ENCODE peak calls at places on chromosome 3, in nine cellular contexts. One of them, this sample, is unnamed.

GRCh38 chr3:37628711-37629301 is 232.9 kb upstream of the CTDSPL start:
- DNase-seq in AG09309: no peak
- DNase-seq in uterus: peak
- DNase-seq in mammary epithelial cell: no peak
- DNase-seq in A549: no peak
- DNase-seq in esophagus squamous epithelium: no peak
- DNase-seq in fibroblast of pulmonary artery: no peak
- DNase-seq in CD8-positive, alpha-beta T cell: no peak
- DNase-seq in body of pancreas: no peak
- DNase-seq in this sample: no peak

GRCh38 chr3:78978037-78978436 is 789.8 kb downstream of the ROBO1 start:
- DNase-seq in AG09309: no peak
- DNase-seq in uterus: no peak
- DNase-seq in mammary epithelial cell: peak
- DNase-seq in A549: peak
- DNase-seq in esophagus squamous epithelium: no peak
- DNase-seq in fibroblast of pulmonary artery: peak
- DNase-seq in CD8-positive, alpha-beta T cell: no peak
- DNase-seq in body of pancreas: no peak
- DNase-seq in this sample: peak

GRCh38 chr3:104992618-104993017 is 374.1 kb upstream of the ALCAM start:
- DNase-seq in AG09309: no peak
- DNase-seq in uterus: no peak
- DNase-seq in mammary epithelial cell: no peak
- DNase-seq in A549: no peak
- DNase-seq in esophagus squamous epithelium: no peak
- DNase-seq in fibroblast of pulmonary artery: no peak
- DNase-seq in CD8-positive, alpha-beta T cell: no peak
- DNase-seq in body of pancreas: no peak
- DNase-seq in this sample: no peak

GRCh38 chr3:42505849-42506410 is 3.5 kb downstream of the VIPR1 start:
- DNase-seq in AG09309: no peak
- DNase-seq in uterus: peak
- DNase-seq in mammary epithelial cell: no peak
- DNase-seq in A549: no peak
- DNase-seq in esophagus squamous epithelium: no peak
- DNase-seq in fibroblast of pulmonary artery: no peak
- DNase-seq in CD8-positive, alpha-beta T cell: no peak
- DNase-seq in body of pancreas: peak
- DNase-seq in this sample: no peak

GRCh38 chr3:197750863-197751737 is 1.4 kb downstream of the FYTTD1 start:
- DNase-seq in AG09309: no peak
- DNase-seq in uterus: peak
- DNase-seq in mammary epithelial cell: peak
- DNase-seq in A549: peak
- DNase-seq in esophagus squamous epithelium: no peak
- DNase-seq in fibroblast of pulmonary artery: peak
- DNase-seq in CD8-positive, alpha-beta T cell: no peak
- DNase-seq in body of pancreas: peak
- DNase-seq in this sample: peak

GRCh38 chr3:139288266-139288821 is 55.5 kb upstream of the MRPS22 start:
- DNase-seq in AG09309: no peak
- DNase-seq in uterus: peak
- DNase-seq in mammary epithelial cell: no peak
- DNase-seq in A549: no peak
- DNase-seq in esophagus squamous epithelium: no peak
- DNase-seq in fibroblast of pulmonary artery: no peak
- DNase-seq in CD8-positive, alpha-beta T cell: no peak
- DNase-seq in body of pancreas: peak
- DNase-seq in this sample: no peak

GRCh38 chr3:66441124-66441523 is 59.7 kb downstream of the LRIG1 start:
- DNase-seq in AG09309: no peak
- DNase-seq in uterus: no peak
- DNase-seq in mammary epithelial cell: peak
- DNase-seq in A549: no peak
- DNase-seq in esophagus squamous epithelium: no peak
- DNase-seq in fibroblast of pulmonary artery: peak
- DNase-seq in CD8-positive, alpha-beta T cell: no peak
- DNase-seq in body of pancreas: no peak
- DNase-seq in this sample: peak

GRCh38 chr3:67662733-67663132 is 8.3 kb upstream of the SUCLG2 start:
- DNase-seq in AG09309: no peak
- DNase-seq in uterus: no peak
- DNase-seq in mammary epithelial cell: no peak
- DNase-seq in A549: no peak
- DNase-seq in esophagus squamous epithelium: no peak
- DNase-seq in fibroblast of pulmonary artery: no peak
- DNase-seq in CD8-positive, alpha-beta T cell: no peak
- DNase-seq in body of pancreas: no peak
- DNase-seq in this sample: no peak

DNA sequence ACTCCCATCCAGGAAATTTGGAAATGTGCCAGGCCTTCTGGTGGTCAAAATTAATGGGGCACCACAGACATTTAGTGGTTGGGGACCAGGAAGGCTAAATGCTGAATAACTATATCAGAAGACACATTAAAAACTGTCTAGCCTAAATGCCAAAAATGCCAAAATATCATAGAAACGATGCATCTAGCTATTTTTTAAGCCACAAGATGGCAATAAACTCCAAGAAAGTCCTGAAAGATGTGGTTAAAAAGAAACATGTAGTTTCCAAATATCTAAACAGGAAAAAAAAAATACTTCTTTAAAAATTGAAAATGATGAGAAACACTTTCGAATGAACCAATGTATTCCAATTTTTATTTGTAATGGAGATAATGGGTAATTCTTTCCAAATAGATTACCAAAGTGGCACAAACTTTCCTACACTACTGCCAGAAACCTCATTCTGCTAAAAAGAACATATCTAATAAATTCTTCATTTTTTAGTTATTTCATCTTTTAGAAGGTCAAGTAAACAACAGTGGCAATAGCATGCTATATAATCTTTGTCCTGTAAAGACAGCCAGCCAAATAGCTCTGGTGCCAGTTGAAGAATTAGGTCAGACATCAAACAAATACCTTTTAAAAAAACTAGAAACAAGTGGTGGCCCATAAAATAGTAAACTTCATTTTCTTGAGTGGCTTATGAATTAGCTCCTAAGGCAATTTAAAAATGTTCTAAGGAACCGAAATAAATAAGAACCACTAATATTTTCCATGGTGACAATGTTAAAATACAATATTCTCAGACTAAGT is 19.7 kb downstream of the CCDC14 start:
- DNase-seq in AG09309: no peak
- DNase-seq in uterus: no peak
- DNase-seq in mammary epithelial cell: no peak
- DNase-seq in A549: no peak
- DNase-seq in esophagus squamous epithelium: no peak
- DNase-seq in fibroblast of pulmonary artery: peak
- DNase-seq in CD8-positive, alpha-beta T cell: no peak
- DNase-seq in body of pancreas: no peak
- DNase-seq in this sample: no peak
- TF ChIP-seq CTCF in AG09309: peak
- TF ChIP-seq CTCF in uterus: peak
- TF ChIP-seq CTCF in mammary epithelial cell: no peak
- TF ChIP-seq CTCF in A549: peak
- TF ChIP-seq CTCF in esophagus squamous epithelium: no peak
- TF ChIP-seq CTCF in fibroblast of pulmonary artery: peak
- TF ChIP-seq CTCF in CD8-positive, alpha-beta T cell: no peak
- TF ChIP-seq CTCF in body of pancreas: peak
- TF ChIP-seq CTCF in this sample: peak

GRCh38 chr3:135125171-135125801 is 330.2 kb downstream of the EPHB1 start:
- DNase-seq in AG09309: no peak
- DNase-seq in uterus: no peak
- DNase-seq in mammary epithelial cell: peak
- DNase-seq in A549: peak
- DNase-seq in esophagus squamous epithelium: no peak
- DNase-seq in fibroblast of pulmonary artery: peak
- DNase-seq in CD8-positive, alpha-beta T cell: no peak
- DNase-seq in body of pancreas: no peak
- DNase-seq in this sample: peak
- H3K4me3 ChIP-seq in AG09309: no peak
- H3K4me3 ChIP-seq in uterus: no peak
- H3K4me3 ChIP-seq in mammary epithelial cell: no peak
- H3K4me3 ChIP-seq in A549: no peak
- H3K4me3 ChIP-seq in esophagus squamous epithelium: no peak
- H3K4me3 ChIP-seq in fibroblast of pulmonary artery: no peak
- H3K4me3 ChIP-seq in CD8-positive, alpha-beta T cell: no peak
- H3K4me3 ChIP-seq in body of pancreas: no peak
- H3K4me3 ChIP-seq in this sample: no peak

GRCh38 chr3:157445897-157446296 is 9.2 kb downstream of the PTX3 start:
- DNase-seq in AG09309: no peak
- DNase-seq in uterus: no peak
- DNase-seq in mammary epithelial cell: peak
- DNase-seq in A549: no peak
- DNase-seq in esophagus squamous epithelium: no peak
- DNase-seq in fibroblast of pulmonary artery: peak
- DNase-seq in CD8-positive, alpha-beta T cell: no peak
- DNase-seq in body of pancreas: no peak
- DNase-seq in this sample: peak

GRCh38 chr3:157442729-157443128 is 6.1 kb downstream of the PTX3 start:
- DNase-seq in AG09309: no peak
- DNase-seq in uterus: no peak
- DNase-seq in mammary epithelial cell: no peak
- DNase-seq in A549: no peak
- DNase-seq in esophagus squamous epithelium: no peak
- DNase-seq in fibroblast of pulmonary artery: peak
- DNase-seq in CD8-positive, alpha-beta T cell: no peak
- DNase-seq in body of pancreas: no peak
- DNase-seq in this sample: no peak

GRCh38 chr3:157443873-157444770 is 7.5 kb downstream of the PTX3 start:
- DNase-seq in AG09309: peak
- DNase-seq in uterus: no peak
- DNase-seq in mammary epithelial cell: no peak
- DNase-seq in A549: no peak
- DNase-seq in esophagus squamous epithelium: no peak
- DNase-seq in fibroblast of pulmonary artery: peak
- DNase-seq in CD8-positive, alpha-beta T cell: no peak
- DNase-seq in body of pancreas: no peak
- DNase-seq in this sample: peak

GRCh38 chr3:157444789-157445188 is 8.1 kb downstream of the PTX3 start:
- DNase-seq in AG09309: no peak
- DNase-seq in uterus: no peak
- DNase-seq in mammary epithelial cell: no peak
- DNase-seq in A549: no peak
- DNase-seq in esophagus squamous epithelium: no peak
- DNase-seq in fibroblast of pulmonary artery: no peak
- DNase-seq in CD8-positive, alpha-beta T cell: no peak
- DNase-seq in body of pancreas: no peak
- DNase-seq in this sample: no peak

DNA sequence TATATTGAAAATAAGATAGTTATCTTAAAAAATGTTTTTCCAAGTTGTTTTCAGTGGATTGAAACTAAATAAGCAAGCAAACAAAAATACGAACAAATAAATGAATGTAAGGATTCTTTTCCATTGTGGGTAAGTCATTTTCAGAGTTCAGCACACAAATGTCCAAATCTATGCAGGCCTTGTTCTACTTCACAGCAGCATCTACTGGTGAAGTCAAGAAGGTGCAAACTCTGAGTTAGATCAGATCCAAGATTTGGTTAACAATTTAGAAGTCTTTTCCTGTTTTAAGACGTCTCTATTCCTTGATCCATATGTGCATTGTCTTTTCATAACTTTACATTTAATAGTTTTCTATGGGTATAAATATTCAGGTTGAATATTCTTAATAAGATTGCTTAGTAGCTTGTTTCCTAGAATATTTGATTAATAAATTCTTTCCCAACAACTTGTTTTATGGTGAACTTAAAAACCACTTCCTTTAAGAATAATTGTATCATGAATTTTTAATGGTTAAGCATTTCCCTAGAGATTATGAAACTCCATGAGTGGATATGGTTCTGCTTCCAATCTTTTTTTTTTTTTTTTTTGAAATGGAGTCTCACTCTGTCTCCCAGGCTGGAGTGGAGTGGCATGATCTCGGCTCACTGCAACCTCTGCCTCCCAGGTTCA is 10.5 kb downstream of the PTX3 start:
- DNase-seq in AG09309: no peak
- DNase-seq in uterus: no peak
- DNase-seq in mammary epithelial cell: peak
- DNase-seq in A549: peak
- DNase-seq in esophagus squamous epithelium: no peak
- DNase-seq in fibroblast of pulmonary artery: peak
- DNase-seq in CD8-positive, alpha-beta T cell: no peak
- DNase-seq in body of pancreas: no peak
- DNase-seq in this sample: peak
- TF ChIP-seq CTCF in AG09309: peak
- TF ChIP-seq CTCF in uterus: no peak
- TF ChIP-seq CTCF in mammary epithelial cell: peak
- TF ChIP-seq CTCF in A549: peak
- TF ChIP-seq CTCF in esophagus squamous epithelium: no peak
- TF ChIP-seq CTCF in fibroblast of pulmonary artery: peak
- TF ChIP-seq CTCF in CD8-positive, alpha-beta T cell: no peak
- TF ChIP-seq CTCF in body of pancreas: peak
- TF ChIP-seq CTCF in this sample: peak

GRCh38 chr3:30672287-30672735 is 65.9 kb downstream of the TGFBR2 start:
- DNase-seq in AG09309: no peak
- DNase-seq in uterus: no peak
- DNase-seq in mammary epithelial cell: no peak
- DNase-seq in A549: no peak
- DNase-seq in esophagus squamous epithelium: no peak
- DNase-seq in fibroblast of pulmonary artery: no peak
- DNase-seq in CD8-positive, alpha-beta T cell: no peak
- DNase-seq in body of pancreas: no peak
- DNase-seq in this sample: no peak

GRCh38 chr3:30673425-30674341 is 67.3 kb downstream of the TGFBR2 start:
- DNase-seq in AG09309: no peak
- DNase-seq in uterus: no peak
- DNase-seq in mammary epithelial cell: no peak
- DNase-seq in A549: no peak
- DNase-seq in esophagus squamous epithelium: no peak
- DNase-seq in fibroblast of pulmonary artery: no peak
- DNase-seq in CD8-positive, alpha-beta T cell: no peak
- DNase-seq in body of pancreas: no peak
- DNase-seq in this sample: no peak

GRCh38 chr3:30671527-30672286 is 65.3 kb downstream of the TGFBR2 start:
- DNase-seq in AG09309: no peak
- DNase-seq in uterus: no peak
- DNase-seq in mammary epithelial cell: no peak
- DNase-seq in A549: no peak
- DNase-seq in esophagus squamous epithelium: no peak
- DNase-seq in fibroblast of pulmonary artery: no peak
- DNase-seq in CD8-positive, alpha-beta T cell: no peak
- DNase-seq in body of pancreas: no peak
- DNase-seq in this sample: no peak

GRCh38 chr3:30675006-30675405 is 68.6 kb downstream of the TGFBR2 start:
- DNase-seq in AG09309: no peak
- DNase-seq in uterus: no peak
- DNase-seq in mammary epithelial cell: no peak
- DNase-seq in A549: no peak
- DNase-seq in esophagus squamous epithelium: no peak
- DNase-seq in fibroblast of pulmonary artery: no peak
- DNase-seq in CD8-positive, alpha-beta T cell: no peak
- DNase-seq in body of pancreas: no peak
- DNase-seq in this sample: no peak

DNA sequence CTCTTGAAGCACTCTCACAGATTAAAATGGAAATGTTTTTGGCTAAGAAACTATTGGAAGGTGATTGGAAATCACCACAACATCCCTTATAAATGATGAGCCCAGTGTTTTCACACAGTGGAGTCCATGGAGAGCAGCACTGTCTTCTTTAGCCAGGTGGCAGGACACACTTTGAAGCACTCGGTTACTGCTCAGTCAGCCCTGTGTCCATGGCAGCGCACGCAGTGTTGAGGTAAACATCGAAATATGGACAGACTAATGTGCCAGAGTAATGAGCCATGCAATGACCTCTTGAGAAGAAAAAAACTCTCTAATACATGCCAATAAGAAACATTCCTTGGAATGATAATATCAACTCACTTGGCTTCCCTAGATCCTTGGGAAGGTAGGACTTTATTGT is 66.6 kb downstream of the TGFBR2 start:
- DNase-seq in AG09309: no peak
- DNase-seq in uterus: no peak
- DNase-seq in mammary epithelial cell: no peak
- DNase-seq in A549: no peak
- DNase-seq in esophagus squamous epithelium: no peak
- DNase-seq in fibroblast of pulmonary artery: peak
- DNase-seq in CD8-positive, alpha-beta T cell: no peak
- DNase-seq in body of pancreas: peak
- DNase-seq in this sample: no peak
- H3K4me3 ChIP-seq in AG09309: no peak
- H3K4me3 ChIP-seq in uterus: no peak
- H3K4me3 ChIP-seq in mammary epithelial cell: no peak
- H3K4me3 ChIP-seq in A549: no peak
- H3K4me3 ChIP-seq in esophagus squamous epithelium: no peak
- H3K4me3 ChIP-seq in fibroblast of pulmonary artery: no peak
- H3K4me3 ChIP-seq in CD8-positive, alpha-beta T cell: no peak
- H3K4me3 ChIP-seq in body of pancreas: no peak
- H3K4me3 ChIP-seq in this sample: no peak

This sample was measured in epithelial cell of esophagus.